ENCODE peak calls at places on chromosome 22, in eight cellular contexts. P is EL, M is A172, N is DND-41, V is head of caudate nucleus, K is GM10248, D is neural crest cell, Y is Daoy. X is an unnamed sample.

GRCh38 chr22:17281026-17281809 is 62.0 kb upstream of the ADA2 start:
- DNase-seq in V (no peak), Y (no peak), D (no peak), P (no peak), K (no peak), M (no peak), N (peak), X (no peak)

GRCh38 chr22:49290711-49291110 is 537.0 kb downstream of the BRD1 start:
- DNase-seq in Y (no peak), K (no peak), M (no peak), N (no peak), D (no peak), P (no peak), V (no peak), X (no peak)

GRCh38 chr22:45554040-45554406 is 51.3 kb downstream of the FBLN1 start:
- DNase-seq in M (no peak), V (no peak), K (no peak), P (no peak), Y (no peak), N (no peak), D (no peak), X (peak)

GRCh38 chr22:45166935-45167334 is 3.2 kb downstream of the NUP50 start:
- DNase-seq in K (no peak), D (no peak), N (no peak), V (no peak), M (no peak), P (no peak), Y (no peak), X (no peak)

GRCh38 chr22:37266581-37267127 is 15.7 kb upstream of the CYTH4 start:
- DNase-seq in K (no peak), P (no peak), V (no peak), Y (no peak), M (no peak), N (no peak), D (no peak), X (no peak)

GRCh38 chr22:30887861-30888260 is 80.7 kb downstream of the MORC2 start:
- DNase-seq in Y (no peak), V (no peak), M (no peak), P (no peak), K (no peak), N (no peak), D (no peak), X (no peak)

GRCh38 chr22:38167988-38168407 is 13.6 kb downstream of the PLA2G6 start:
- DNase-seq in Y (no peak), M (no peak), V (no peak), N (no peak), K (no peak), P (no peak), D (no peak), X (no peak)

GRCh38 chr22:50185384-50186087 is at the start of gene TRABD:
- DNase-seq in M (peak), Y (peak), V (peak), P (peak), D (peak), N (peak), K (peak), X (peak)

GRCh38 chr22:50272103-50272782 is 2.1 kb upstream of the MAPK11 start:
- DNase-seq in D (no peak), P (peak), K (no peak), M (no peak), N (no peak), V (no peak), Y (peak), X (no peak)

GRCh38 chr22:32204856-32205722 is at the start of gene RFPL2:
- DNase-seq in P (peak), D (peak), V (peak), M (peak), Y (peak), K (peak), N (no peak), X (peak)

X was measured in small intestine.